ENCODE peak calls at places on chromosomes 3 and 15, in nine cellular contexts. O, A, R, E, C, K, H, Z and D are unnamed samples.

GRCh38 chr15:71743861-71744382 is 66.4 kb upstream of the NR2E3 start:
- DNase-seq in Z (peak), H (peak), E (peak), R (peak), A (no peak), C (no peak), K (peak), O (peak), D (peak)

GRCh38 chr3:188185717-188186236 is 31.8 kb downstream of the LPP start:
- DNase-seq in Z (no peak), O (no peak), E (peak), R (no peak), H (no peak), C (no peak), K (peak), A (no peak), D (peak)

GRCh38 chr3:169848741-169849140 is 21.0 kb downstream of the LRRC31 start:
- DNase-seq in K (no peak), E (no peak), R (no peak), A (no peak), H (no peak), Z (no peak), O (no peak), C (no peak), D (no peak)

GRCh38 chr3:124850633-124851032 is 36.5 kb downstream of the ITGB5 start:
- DNase-seq in Z (no peak), A (peak), C (no peak), R (no peak), H (no peak), E (no peak), O (no peak), K (no peak), D (no peak)

GRCh38 chr3:29605845-29606244 is 325.0 kb downstream of the RBMS3 start:
- DNase-seq in K (no peak), A (no peak), E (no peak), C (no peak), R (no peak), H (no peak), O (no peak), Z (no peak), D (no peak)

GRCh38 chr3:141519587-141519986 is 32.8 kb downstream of the RASA2 start:
- DNase-seq in O (no peak), C (no peak), K (no peak), Z (no peak), H (no peak), E (no peak), A (no peak), R (no peak), D (no peak)

GRCh38 chr3:11290743-11291680 is 18.8 kb downstream of the ATG7 start:
- DNase-seq in O (no peak), C (no peak), E (no peak), Z (no peak), H (no peak), K (no peak), R (no peak), A (no peak), D (no peak)

GRCh38 chr3:62370112-62371031 is 3.0 kb downstream of the FEZF2 start:
- DNase-seq in K (no peak), H (no peak), O (no peak), R (no peak), A (no peak), C (no peak), Z (peak), E (no peak), D (peak)

GRCh38 chr3:122577409-122578028 is at the start of gene PARP15:
- DNase-seq in H (peak), E (no peak), Z (peak), O (peak), K (no peak), R (no peak), A (no peak), C (no peak), D (peak)

GRCh38 chr3:155192957-155193746 is 100.3 kb downstream of the STRIT1 start:
- DNase-seq in C (no peak), O (no peak), H (no peak), Z (no peak), E (no peak), R (no peak), A (no peak), K (no peak), D (no peak)

GRCh38 chr3:18444597-18445420 is 19.7 kb upstream of the SATB1 start:
- DNase-seq in A (peak), E (peak), R (peak), K (peak), H (peak), O (peak), C (peak), Z (peak), D (peak)

GRCh38 chr15:101828774-101829173 is 16.8 kb downstream of the OR4F15 start:
- DNase-seq in E (no peak), H (no peak), O (no peak), Z (no peak), R (no peak), K (no peak), C (no peak), A (no peak), D (no peak)

GRCh38 chr3:12179441-12179840 is 20.7 kb upstream of the TIMP4 start:
- DNase-seq in O (no peak), Z (no peak), R (no peak), E (no peak), C (no peak), H (no peak), A (no peak), K (no peak), D (no peak)

GRCh38 chr3:44476963-44477311 is 533 bp downstream of the ZNF445 start:
- DNase-seq in C (no peak), A (no peak), R (no peak), K (no peak), Z (no peak), E (no peak), O (no peak), H (no peak), D (no peak)

GRCh38 chr3:64216706-64217105 is 8.6 kb downstream of the PRICKLE2 start:
- DNase-seq in A (no peak), O (no peak), Z (no peak), R (no peak), E (no peak), H (no peak), C (no peak), K (no peak), D (no peak)

GRCh38 chr3:188164248-188164687 is 10.3 kb downstream of the LPP start:
- DNase-seq in A (no peak), H (no peak), Z (no peak), C (no peak), E (peak), O (no peak), K (peak), R (no peak), D (no peak)

GRCh38 chr3:148970311-148970710 is 21.0 kb upstream of the GYG1 start:
- DNase-seq in C (no peak), E (no peak), Z (no peak), O (no peak), R (no peak), H (no peak), A (no peak), K (no peak), D (no peak)

GRCh38 chr15:56805466-56806146 is 72.3 kb upstream of the ZNF280D start:
- DNase-seq in Z (no peak), R (no peak), O (no peak), C (peak), K (no peak), A (no peak), H (no peak), E (no peak), D (no peak)

GRCh38 chr15:70604671-70605070 is 158.7 kb downstream of the UACA start:
- DNase-seq in Z (no peak), H (no peak), K (no peak), A (no peak), C (no peak), O (peak), E (peak), R (no peak), D (peak)

GRCh38 chr3:181703701-181704420 is 7.9 kb upstream of the SOX2 start:
- DNase-seq in A (no peak), R (no peak), H (no peak), O (no peak), K (peak), E (no peak), C (no peak), Z (peak), D (no peak)

GRCh38 chr15:56772868-56773639 is 39.7 kb upstream of the ZNF280D start:
- DNase-seq in Z (no peak), O (no peak), H (no peak), K (no peak), R (no peak), E (peak), A (no peak), C (no peak), D (no peak)

GRCh38 chr3:4897765-4898453 is 81.3 kb upstream of the BHLHE40 start:
- DNase-seq in C (no peak), E (no peak), A (no peak), O (no peak), R (no peak), Z (no peak), H (no peak), K (no peak), D (no peak)

GRCh38 chr3:144273611-144274010 is 302.0 kb downstream of the DIPK2A start:
- DNase-seq in K (no peak), C (no peak), H (no peak), O (no peak), R (no peak), A (no peak), E (no peak), Z (no peak), D (no peak)

DNA sequence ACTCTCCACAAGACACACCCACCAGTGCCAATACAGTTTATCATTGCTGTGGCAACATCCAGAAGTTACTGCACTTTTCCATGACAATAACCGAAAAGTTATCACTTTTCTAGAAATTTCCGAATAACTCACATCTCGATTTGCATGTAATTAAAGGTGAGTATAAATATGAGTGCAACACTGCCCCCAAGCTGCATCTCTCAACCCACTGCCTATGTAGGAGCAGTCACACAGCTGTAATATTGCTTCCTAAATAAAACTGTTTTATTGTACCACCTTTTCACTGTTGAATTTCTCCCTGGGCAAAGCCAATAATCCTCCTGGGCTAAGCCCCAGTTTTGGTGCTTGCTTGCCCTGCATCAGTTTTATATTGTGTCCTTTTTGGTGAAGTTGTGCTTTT is 601.0 kb upstream of the EPHA6 start:
- DNase-seq in Z (no peak), K (no peak), E (no peak), A (no peak), C (no peak), O (no peak), H (no peak), R (no peak), D (no peak)
- TF ChIP-seq EP300 in Z (no peak), K (no peak), E (no peak), A (no peak), C (no peak), O (no peak), H (no peak), R (no peak), D (no peak)

GRCh38 chr15:39924437-39924836 is 4.4 kb upstream of the GPR176 start:
- DNase-seq in E (no peak), R (no peak), O (no peak), A (no peak), H (no peak), K (no peak), Z (no peak), C (no peak), D (no peak)
- H3K27ac ChIP-seq in E (no peak), R (no peak), O (no peak), A (no peak), H (no peak), K (no peak), Z (no peak), C (no peak), D (no peak)

DNA sequence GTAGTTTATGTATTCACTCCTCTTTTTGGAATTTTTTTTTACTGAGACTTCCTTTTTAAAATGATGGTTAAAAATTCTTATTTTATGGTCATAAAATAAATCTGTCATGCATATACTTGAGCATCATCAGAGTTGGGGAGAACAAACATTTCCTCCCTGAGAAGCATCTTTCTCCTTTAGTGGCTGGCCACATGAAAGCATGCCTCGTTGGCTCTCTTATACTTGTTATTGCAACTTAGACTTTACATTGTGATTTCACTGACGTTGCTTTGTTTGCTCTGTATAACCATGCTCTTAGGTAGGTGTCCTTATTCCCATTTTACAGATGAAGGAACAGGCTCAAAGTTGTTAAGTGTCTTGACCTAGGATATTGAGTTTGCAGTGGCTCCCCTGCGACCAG is 18.1 kb downstream of the BBX start:
- DNase-seq in C (no peak), O (no peak), A (no peak), Z (no peak), R (no peak), E (no peak), H (no peak), K (no peak), D (no peak)
- TF ChIP-seq EP300 in C (no peak), O (no peak), A (no peak), Z (no peak), R (no peak), E (no peak), H (no peak), K (no peak), D (no peak)

GRCh38 chr3:150599611-150600297 is 3.4 kb upstream of the SELENOT start:
- DNase-seq in Z (no peak), R (no peak), C (no peak), K (no peak), O (no peak), H (no peak), E (no peak), A (no peak), D (no peak)
- H3K27ac ChIP-seq in Z (peak), R (no peak), C (no peak), K (no peak), O (no peak), H (peak), E (no peak), A (no peak), D (no peak)

GRCh38 chr3:30793755-30794154 is 100.7 kb downstream of the GADL1 start:
- DNase-seq in C (no peak), R (no peak), A (no peak), E (no peak), O (no peak), K (no peak), H (no peak), Z (no peak), D (no peak)
- TF ChIP-seq EP300 in C (no peak), R (no peak), A (no peak), E (no peak), O (no peak), K (no peak), H (no peak), Z (no peak), D (no peak)

GRCh38 chr3:40452562-40452875 is 4.6 kb upstream of the RPL14 start:
- DNase-seq in K (no peak), O (no peak), R (no peak), E (no peak), H (no peak), Z (no peak), A (no peak), C (no peak), D (no peak)

GRCh38 chr3:40451551-40451950 is 5.6 kb upstream of the RPL14 start:
- DNase-seq in C (no peak), E (no peak), K (no peak), R (no peak), H (no peak), A (no peak), Z (no peak), O (no peak), D (no peak)

GRCh38 chr3:40450438-40450837 is 6.7 kb upstream of the RPL14 start:
- DNase-seq in K (no peak), O (no peak), A (no peak), Z (no peak), R (no peak), H (no peak), E (no peak), C (no peak), D (no peak)

GRCh38 chr3:40452876-40453730 is 4.0 kb upstream of the RPL14 start:
- DNase-seq in Z (peak), R (peak), K (peak), A (peak), C (peak), H (peak), O (peak), E (peak), D (peak)

DNA sequence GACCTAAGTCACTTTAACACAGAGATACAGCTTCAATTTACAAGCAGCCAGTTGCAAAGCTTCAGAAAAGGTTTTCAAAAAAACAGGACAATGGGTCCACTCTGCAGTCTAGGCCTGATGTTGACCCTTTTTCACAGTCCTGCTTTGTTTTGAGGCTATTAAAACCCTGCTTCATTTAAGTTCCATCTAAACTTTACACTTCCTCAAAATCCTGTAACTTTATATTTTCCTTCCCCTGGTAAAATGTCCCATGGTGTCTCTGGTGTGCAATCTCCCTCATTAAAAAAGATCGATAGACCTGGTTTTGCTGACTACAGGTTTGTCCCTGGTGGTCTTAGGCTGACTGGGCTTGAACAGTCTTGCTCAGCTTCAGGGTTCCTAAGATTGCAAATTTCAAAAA is 5.1 kb upstream of the RPL14 start:
- DNase-seq in E (no peak), K (no peak), C (no peak), O (no peak), A (no peak), Z (no peak), H (no peak), R (no peak), D (no peak)
- H3K27ac ChIP-seq in E (peak), K (peak), C (no peak), O (no peak), A (peak), Z (peak), H (peak), R (peak), D (peak)

GRCh38 chr15:90028376-90028775 is 27.3 kb downstream of the ZNF710 start:
- DNase-seq in Z (no peak), K (no peak), A (peak), E (no peak), O (no peak), H (no peak), C (no peak), R (no peak), D (no peak)
- TF ChIP-seq EP300 in Z (no peak), K (no peak), A (no peak), E (no peak), O (no peak), H (no peak), C (no peak), R (no peak), D (no peak)

DNA sequence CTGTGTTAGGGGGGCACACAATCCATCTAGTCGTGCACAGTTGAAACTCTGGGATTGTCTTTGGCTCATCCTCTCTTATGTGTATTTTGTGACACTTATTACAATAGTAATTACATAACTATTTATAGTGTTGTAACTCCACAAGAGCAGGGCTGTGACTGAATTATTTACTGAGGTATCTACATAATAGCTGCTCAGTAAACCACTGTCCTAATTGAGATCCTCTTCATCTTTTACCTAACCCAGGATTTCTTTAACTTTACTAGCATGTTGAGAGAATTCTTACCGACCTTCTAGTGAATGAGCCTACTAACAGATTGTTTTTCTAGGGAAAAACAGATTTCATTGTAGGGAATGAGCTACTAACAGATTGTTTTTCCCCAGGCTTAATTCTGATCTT is 11.1 kb downstream of the KLHL18 start:
- DNase-seq in C (no peak), K (no peak), O (no peak), R (no peak), H (no peak), E (no peak), A (no peak), Z (no peak), D (no peak)
- H3K27ac ChIP-seq in C (no peak), K (no peak), O (no peak), R (no peak), H (no peak), E (no peak), A (no peak), Z (no peak), D (no peak)

DNA sequence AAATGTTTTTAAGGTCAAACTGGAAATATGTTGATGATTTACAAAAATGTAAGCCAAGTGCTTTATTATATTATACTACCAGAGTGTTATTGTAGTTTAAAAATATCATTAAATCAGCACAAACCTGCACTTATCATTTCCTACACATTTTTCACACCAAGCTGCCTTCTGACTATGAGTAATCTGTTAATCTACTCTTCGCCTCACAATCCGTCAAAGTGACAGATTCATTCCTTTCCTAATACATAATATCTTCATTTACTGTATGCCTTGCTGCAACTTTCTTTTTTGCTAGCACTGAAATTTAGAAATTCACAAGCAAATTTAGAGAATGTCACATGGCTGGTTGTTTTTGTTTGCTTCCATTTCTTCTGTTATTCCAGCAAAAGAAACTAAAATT is 126.5 kb upstream of the FAM3D start:
- DNase-seq in O (no peak), H (no peak), K (no peak), A (no peak), C (no peak), Z (no peak), R (no peak), E (no peak), D (no peak)
- TF ChIP-seq EP300 in O (no peak), H (no peak), K (no peak), A (no peak), C (no peak), Z (no peak), R (no peak), E (no peak), D (no peak)

DNA sequence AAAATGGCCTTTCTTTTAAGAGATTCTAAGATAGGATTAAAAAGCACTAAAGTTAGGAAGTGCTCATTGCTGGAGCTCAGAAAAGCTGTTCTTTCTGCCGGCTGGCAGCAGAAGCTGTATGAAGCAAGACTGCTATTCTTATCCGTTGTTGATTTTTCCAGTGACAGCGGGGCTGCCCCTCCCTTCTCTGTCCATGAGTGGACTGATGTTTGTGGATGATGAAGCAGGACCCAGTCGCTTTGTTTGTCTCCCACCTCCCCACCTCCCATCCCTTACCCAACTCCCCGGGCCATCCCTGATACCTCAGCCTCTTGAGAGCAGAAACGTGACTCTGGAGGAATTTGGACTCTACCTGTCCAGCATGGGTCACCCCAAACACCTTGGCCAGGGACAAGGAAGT is 10.3 kb upstream of the MUSTN1 start:
- DNase-seq in C (no peak), O (no peak), A (peak), H (no peak), E (peak), Z (no peak), R (peak), K (peak), D (no peak)
- H3K27ac ChIP-seq in C (no peak), O (no peak), A (peak), H (no peak), E (no peak), Z (peak), R (peak), K (peak), D (peak)